ENCODE peak calls at places on chromosomes 4 and X, in eight cellular contexts. F, P, K, I, T, Y, D and E are unnamed samples.

GRCh38 chr4:1002131-1002630 is 9.0 kb upstream of the SLC26A1 start:
- DNase-seq in F (no peak), P (no peak), K (no peak), I (no peak), T (no peak), Y (no peak), D (no peak), E (no peak)

GRCh38 chr4:145954924-145955339 is 16.3 kb upstream of the ZNF827 start:
- DNase-seq in F (no peak), P (no peak), K (no peak), I (no peak), T (no peak), Y (no peak), D (no peak), E (peak)

GRCh38 chr4:174928174-174928573 is 10.0 kb downstream of the ADAM29 start:
- DNase-seq in F (no peak), P (peak), K (no peak), I (no peak), T (no peak), Y (no peak), D (no peak), E (no peak)

GRCh38 chrX:100208076-100208475 is 202.0 kb downstream of the PCDH19 start:
- DNase-seq in F (no peak), P (no peak), K (no peak), I (no peak), T (no peak), Y (no peak), D (no peak), E (no peak)

GRCh38 chr4:133068083-133068482 is 81.0 kb upstream of the PCDH10 start:
- DNase-seq in F (no peak), P (no peak), K (no peak), I (no peak), T (no peak), Y (no peak), D (no peak), E (no peak)

GRCh38 chr4:69760455-69760854 is at the start of gene SULT1B1:
- DNase-seq in F (no peak), P (no peak), K (no peak), I (no peak), T (no peak), Y (no peak), D (no peak), E (no peak)

GRCh38 chr4:149993030-149993429 is 85.2 kb upstream of the DCLK2 start:
- DNase-seq in F (no peak), P (no peak), K (no peak), I (no peak), T (no peak), Y (no peak), D (no peak), E (peak)

GRCh38 chr4:62640296-62640695 is 1440.2 kb downstream of the ADGRL3 start:
- DNase-seq in F (no peak), P (no peak), K (no peak), I (no peak), T (no peak), Y (no peak), D (no peak), E (no peak)

GRCh38 chr4:168264903-168265302 is 53.6 kb downstream of the DDX60 start:
- DNase-seq in F (no peak), P (no peak), K (no peak), I (no peak), T (no peak), Y (no peak), D (peak), E (no peak)

GRCh38 chrX:40096395-40097091 is 1.2 kb downstream of the BCOR start:
- DNase-seq in F (peak), P (peak), K (peak), I (no peak), T (no peak), Y (peak), D (no peak), E (no peak)

GRCh38 chr4:26015133-26015651 is 101.2 kb downstream of the SMIM20 start:
- DNase-seq in F (no peak), P (no peak), K (no peak), I (no peak), T (no peak), Y (no peak), D (no peak), E (no peak)

GRCh38 chr4:77177196-77177595 is 20.2 kb downstream of the CCNG2 start:
- DNase-seq in F (no peak), P (no peak), K (no peak), I (no peak), T (no peak), Y (no peak), D (no peak), E (no peak)